ENCODE peak calls at places on chromosome 13, in four cellular contexts. Z is ascending aorta, R is aorta, T is MG63. V is an unnamed sample.

GRCh38 chr13:112943309-112944125 is 25.5 kb upstream of the MCF2L start:
- DNase-seq in Z (peak; percentile 73), R (peak; percentile 72), T (peak; percentile 41), V (no peak)

GRCh38 chr13:51525567-51526165 is 58.6 kb upstream of the WDFY2 start:
- DNase-seq in Z (no peak), R (no peak), T (no peak), V (no peak)

GRCh38 chr13:90918551-90918950 is 428.9 kb upstream of the MIR17HG start:
- DNase-seq in Z (no peak), R (no peak), T (no peak), V (peak; percentile 61)

GRCh38 chr13:21549633-21550032 is 54.3 kb downstream of the MICU2 start:
- DNase-seq in Z (no peak), R (no peak), T (no peak), V (no peak)

GRCh38 chr13:49571299-49572240 is 13.8 kb downstream of the RCBTB1 start:
- DNase-seq in Z (no peak), R (no peak), T (no peak), V (no peak)

GRCh38 chr13:65336916-65337315 is 1893.2 kb downstream of the PCDH9 start:
- DNase-seq in Z (no peak), R (no peak), T (no peak), V (peak; percentile 2)

GRCh38 chr13:110230661-110231347 is 76.2 kb downstream of the COL4A1 start:
- DNase-seq in Z (no peak), R (no peak), T (no peak), V (no peak)

GRCh38 chr13:114174529-114174941 is 4.5 kb upstream of the CFAP97D2 start:
- DNase-seq in Z (peak; percentile 25), R (no peak), T (no peak), V (peak; percentile 44)

GRCh38 chr13:69374036-69374435 is 733.6 kb upstream of the ATXN8OS start:
- DNase-seq in Z (no peak), R (no peak), T (no peak), V (no peak)

GRCh38 chr13:42345367-42345766 is 73.4 kb downstream of the AKAP11 start:
- DNase-seq in Z (no peak), R (no peak), T (no peak), V (no peak)

GRCh38 chr13:24083722-24084421 is 76.6 kb upstream of the SPATA13 start:
- DNase-seq in Z (no peak), R (no peak), T (no peak), V (no peak)

GRCh38 chr13:107348931-107349330 is 781.0 kb upstream of the ARGLU1 start:
- DNase-seq in Z (no peak), R (no peak), T (no peak), V (no peak)

GRCh38 chr13:38979891-38980627 is 10.6 kb downstream of the STOML3 start:
- DNase-seq in Z (no peak), R (no peak), T (no peak), V (no peak)

GRCh38 chr13:83620535-83621220 is 261.6 kb downstream of the SLITRK1 start:
- DNase-seq in Z (no peak), R (no peak), T (no peak), V (no peak)

GRCh38 chr13:29545988-29546387 is 49.5 kb downstream of the SLC7A1 start:
- DNase-seq in Z (no peak), R (no peak), T (no peak), V (no peak)

GRCh38 chr13:114047358-114047881 is 73.5 kb upstream of the C13orf46 start:
- DNase-seq in Z (no peak), R (no peak), T (no peak), V (no peak)

GRCh38 chr13:63625869-63626268 is 2210.2 kb upstream of the PCDH20 start:
- DNase-seq in Z (no peak), R (no peak), T (peak; percentile 28), V (no peak)

GRCh38 chr13:109698779-109699178 is 87.6 kb downstream of the IRS2 start:
- DNase-seq in Z (no peak), R (no peak), T (no peak), V (no peak)

GRCh38 chr13:64791373-64791772 is 2438.8 kb downstream of the PCDH9 start:
- DNase-seq in Z (no peak), R (no peak), T (no peak), V (no peak)

GRCh38 chr13:31351376-31351775 is 151.6 kb downstream of the B3GLCT start:
- DNase-seq in Z (no peak), R (no peak), T (no peak), V (no peak)

GRCh38 chr13:71661921-71662320 is 205.1 kb downstream of the DACH1 start:
- DNase-seq in Z (no peak), R (no peak), T (peak; percentile 0), V (no peak)

GRCh38 chr13:29935309-29935981 is 85.0 kb upstream of the UBL3 start:
- DNase-seq in Z (no peak), R (peak; percentile 63), T (no peak), V (no peak)

GRCh38 chr13:80339841-80340642 is 884 bp downstream of the SPRY2 start:
- DNase-seq in Z (peak; percentile 76), R (peak; percentile 73), T (peak; percentile 53), V (no peak)

GRCh38 chr13:22848539-22849052 is 332.2 kb upstream of the SGCG start:
- DNase-seq in Z (no peak), R (no peak), T (no peak), V (no peak)

GRCh38 chr13:104014803-104015645 is 948.8 kb upstream of the SLC10A2 start:
- DNase-seq in Z (no peak), R (no peak), T (peak; percentile 40), V (no peak)

GRCh38 chr13:111325941-111326620 is 5.6 kb downstream of the TEX29 start:
- DNase-seq in Z (peak; percentile 55), R (no peak), T (no peak), V (no peak)

GRCh38 chr13:30063892-30064291 is 213.5 kb upstream of the UBL3 start:
- DNase-seq in Z (no peak), R (no peak), T (no peak), V (no peak)

GRCh38 chr13:110293649-110294048 is 13.3 kb downstream of the COL4A1 start:
- DNase-seq in Z (peak; percentile 61), R (no peak), T (no peak), V (no peak)

GRCh38 chr13:34300559-34300958 is 482.6 kb downstream of the RFC3 start:
- DNase-seq in Z (no peak), R (no peak), T (no peak), V (no peak)

GRCh38 chr13:59531571-59532091 is 632.1 kb downstream of the DIAPH3 start:
- DNase-seq in Z (peak; percentile 82), R (peak; percentile 89), T (peak; percentile 59), V (peak; percentile 53)

GRCh38 chr13:109348514-109349340 is 437.7 kb downstream of the IRS2 start:
- DNase-seq in Z (no peak), R (no peak), T (no peak), V (no peak)